ENCODE peak calls at places on chromosomes 12 and 14, in five cellular contexts. One of them, this sample, is unnamed.

GRCh38 chr12:126346087-126346486 is 1280.9 kb downstream of the AACS start:
- DNase-seq in breast epithelium: no peak
- DNase-seq in IMR-90: no peak
- DNase-seq in brain microvascular endothelial cell: no peak
- DNase-seq in MM.1S: no peak
- DNase-seq in this sample: no peak

GRCh38 chr14:32417956-32418552 is 89.0 kb downstream of the AKAP6 start:
- DNase-seq in MM.1S: no peak
- DNase-seq in IMR-90: peak
- DNase-seq in brain microvascular endothelial cell: peak
- DNase-seq in breast epithelium: no peak
- DNase-seq in this sample: peak

GRCh38 chr12:51827925-51828818 is 20.3 kb downstream of the FIGNL2 start:
- DNase-seq in brain microvascular endothelial cell: no peak
- DNase-seq in IMR-90: peak
- DNase-seq in breast epithelium: no peak
- DNase-seq in MM.1S: no peak
- DNase-seq in this sample: peak

GRCh38 chr14:84064756-84065155 is 1465.2 kb upstream of the FLRT2 start:
- DNase-seq in brain microvascular endothelial cell: no peak
- DNase-seq in IMR-90: no peak
- DNase-seq in MM.1S: no peak
- DNase-seq in breast epithelium: no peak
- DNase-seq in this sample: no peak

GRCh38 chr12:128660532-128661215 is 163.1 kb downstream of the SLC15A4 start:
- DNase-seq in MM.1S: no peak
- DNase-seq in IMR-90: no peak
- DNase-seq in breast epithelium: no peak
- DNase-seq in brain microvascular endothelial cell: no peak
- DNase-seq in this sample: no peak

GRCh38 chr14:28778718-28779117 is 12.1 kb downstream of the FOXG1 start:
- DNase-seq in IMR-90: no peak
- DNase-seq in MM.1S: no peak
- DNase-seq in brain microvascular endothelial cell: no peak
- DNase-seq in breast epithelium: no peak
- DNase-seq in this sample: no peak

GRCh38 chr12:53208877-53209463 is 1.9 kb upstream of the ITGB7 start:
- DNase-seq in brain microvascular endothelial cell: no peak
- DNase-seq in breast epithelium: no peak
- DNase-seq in MM.1S: peak
- DNase-seq in IMR-90: no peak
- DNase-seq in this sample: no peak

GRCh38 chr14:68695326-68695768 is 97.5 kb downstream of the ZFP36L1 start:
- DNase-seq in IMR-90: peak
- DNase-seq in brain microvascular endothelial cell: peak
- DNase-seq in breast epithelium: no peak
- DNase-seq in MM.1S: no peak
- DNase-seq in this sample: peak

GRCh38 chr14:24343795-24344660 is 4.2 kb upstream of the RIPK3 start:
- DNase-seq in IMR-90: no peak
- DNase-seq in breast epithelium: no peak
- DNase-seq in MM.1S: no peak
- DNase-seq in brain microvascular endothelial cell: no peak
- DNase-seq in this sample: peak

GRCh38 chr14:56422703-56423213 is 156.8 kb upstream of the TMEM260 start:
- DNase-seq in MM.1S: no peak
- DNase-seq in IMR-90: peak
- DNase-seq in breast epithelium: peak
- DNase-seq in brain microvascular endothelial cell: peak
- DNase-seq in this sample: peak

GRCh38 chr12:50218386-50218785 is 51.2 kb upstream of the CERS5 start:
- DNase-seq in IMR-90: peak
- DNase-seq in breast epithelium: no peak
- DNase-seq in brain microvascular endothelial cell: peak
- DNase-seq in MM.1S: no peak
- DNase-seq in this sample: no peak

GRCh38 chr12:90940872-90941499 is 14.0 kb downstream of the CCER1 start:
- DNase-seq in breast epithelium: no peak
- DNase-seq in IMR-90: peak
- DNase-seq in brain microvascular endothelial cell: peak
- DNase-seq in MM.1S: peak
- DNase-seq in this sample: peak

GRCh38 chr12:104741497-104742367 is 216.4 kb downstream of the SLC41A2 start:
- DNase-seq in brain microvascular endothelial cell: no peak
- DNase-seq in breast epithelium: no peak
- DNase-seq in MM.1S: no peak
- DNase-seq in IMR-90: no peak
- DNase-seq in this sample: no peak

GRCh38 chr14:88791252-88791621 is 1.5 kb downstream of the EML5 start:
- DNase-seq in IMR-90: no peak
- DNase-seq in breast epithelium: no peak
- DNase-seq in MM.1S: no peak
- DNase-seq in brain microvascular endothelial cell: no peak
- DNase-seq in this sample: peak
- H3K4me3 ChIP-seq in IMR-90: peak
- H3K4me3 ChIP-seq in breast epithelium: no peak
- H3K4me3 ChIP-seq in MM.1S: peak
- H3K4me3 ChIP-seq in brain microvascular endothelial cell: no peak
- H3K4me3 ChIP-seq in this sample: peak

DNA sequence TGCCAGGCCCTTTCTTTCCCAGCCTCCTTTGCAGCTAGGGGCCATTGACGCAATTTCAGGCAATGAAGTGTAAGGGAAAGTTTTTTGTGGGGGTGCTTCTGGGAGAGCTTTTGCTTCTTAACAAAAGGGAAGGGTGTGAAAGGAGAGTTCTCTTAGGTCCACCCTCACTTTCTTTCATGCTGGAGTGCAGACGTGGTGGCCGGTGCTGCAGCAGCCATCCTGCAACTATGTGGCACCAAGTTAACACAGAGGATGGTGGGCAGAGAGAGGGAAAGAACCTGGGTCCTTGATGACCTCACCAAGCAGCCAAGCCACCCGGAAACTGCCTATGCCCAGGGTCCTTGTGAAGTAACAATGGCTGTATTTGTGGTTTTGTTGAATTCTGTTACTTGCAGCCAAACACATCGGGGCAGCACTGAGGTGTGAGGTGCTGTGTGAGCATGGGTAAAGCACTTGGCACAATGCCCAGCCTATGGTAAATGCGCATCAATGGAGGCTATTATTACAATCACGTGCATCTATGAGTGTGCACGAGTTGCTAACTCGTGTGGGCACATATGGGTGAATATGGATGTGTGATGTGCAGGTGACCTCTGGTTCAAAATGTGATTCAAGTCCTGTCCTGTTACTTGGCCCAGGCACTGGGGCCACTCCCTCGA is 122.6 kb downstream of the CALM1 start:
- DNase-seq in breast epithelium: no peak
- DNase-seq in brain microvascular endothelial cell: no peak
- DNase-seq in MM.1S: no peak
- DNase-seq in IMR-90: no peak
- DNase-seq in this sample: no peak
- TF ChIP-seq CTCF in breast epithelium: no peak
- TF ChIP-seq CTCF in brain microvascular endothelial cell: no peak
- TF ChIP-seq CTCF in MM.1S: no peak
- TF ChIP-seq CTCF in IMR-90: no peak
- TF ChIP-seq CTCF in this sample: no peak

DNA sequence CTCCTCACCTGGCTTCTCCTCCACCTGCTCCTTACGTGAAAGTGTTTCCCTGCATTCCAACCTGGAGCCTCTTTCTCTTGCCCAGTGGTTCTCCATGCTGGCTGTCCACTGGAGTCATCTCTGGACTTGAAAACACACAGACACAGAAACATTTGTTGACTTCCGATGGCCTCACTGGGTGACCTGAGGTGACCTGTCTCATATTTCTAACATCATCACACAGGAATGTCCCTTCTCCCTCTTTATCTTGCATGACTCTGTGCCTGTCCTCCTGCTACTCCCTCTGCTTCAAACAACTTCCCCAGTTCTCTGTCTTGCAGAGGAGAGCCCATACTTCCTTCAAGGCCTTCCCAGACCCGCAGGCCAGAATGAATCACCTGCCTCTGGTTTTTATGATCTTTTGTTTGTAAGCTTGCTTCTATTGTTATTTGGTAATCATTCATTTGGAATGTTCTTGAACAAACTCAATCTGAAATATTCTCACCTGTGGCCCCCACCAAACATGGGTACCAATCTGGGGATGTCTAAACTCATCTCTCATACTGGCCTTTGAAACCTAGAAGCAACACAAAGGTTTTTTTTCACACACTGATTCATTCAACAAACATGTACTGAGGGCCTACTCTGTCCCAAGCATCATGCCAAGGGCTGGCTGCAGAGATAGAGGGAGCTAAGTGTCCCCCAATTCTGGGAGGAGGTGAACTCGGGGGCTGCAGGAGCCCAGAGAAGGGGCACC is 9.7 kb upstream of the RIN3 start:
- DNase-seq in breast epithelium: no peak
- DNase-seq in IMR-90: peak
- DNase-seq in brain microvascular endothelial cell: peak
- DNase-seq in MM.1S: no peak
- DNase-seq in this sample: peak
- H3K4me3 ChIP-seq in breast epithelium: no peak
- H3K4me3 ChIP-seq in IMR-90: no peak
- H3K4me3 ChIP-seq in brain microvascular endothelial cell: no peak
- H3K4me3 ChIP-seq in MM.1S: no peak
- H3K4me3 ChIP-seq in this sample: no peak

GRCh38 chr14:104968541-104969401 is 9.4 kb downstream of the AHNAK2 start:
- DNase-seq in brain microvascular endothelial cell: no peak
- DNase-seq in breast epithelium: peak
- DNase-seq in MM.1S: no peak
- DNase-seq in IMR-90: no peak
- DNase-seq in this sample: peak
- TF ChIP-seq CTCF in brain microvascular endothelial cell: peak
- TF ChIP-seq CTCF in breast epithelium: no peak
- TF ChIP-seq CTCF in MM.1S: no peak
- TF ChIP-seq CTCF in IMR-90: no peak
- TF ChIP-seq CTCF in this sample: no peak

DNA sequence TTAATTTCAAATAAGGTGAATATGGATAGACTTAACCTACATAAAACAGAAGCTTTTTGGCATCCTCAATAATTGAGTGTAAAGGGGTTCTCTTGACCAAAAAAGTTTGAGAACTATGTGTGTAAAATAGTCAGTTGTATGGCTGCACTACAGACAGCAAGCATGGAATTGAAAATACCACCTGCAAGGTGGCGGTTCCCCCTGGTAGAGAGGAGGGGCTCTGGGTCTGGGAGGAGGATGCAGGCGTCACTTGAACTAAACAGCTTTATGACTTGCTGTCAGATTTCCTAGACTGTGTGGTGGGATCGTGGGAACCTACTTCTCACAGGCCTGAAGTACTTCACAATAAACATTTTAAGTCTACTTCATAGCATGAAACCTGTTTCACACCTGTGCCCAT is 6.3 kb downstream of the EVL start:
- DNase-seq in brain microvascular endothelial cell: no peak
- DNase-seq in MM.1S: peak
- DNase-seq in breast epithelium: no peak
- DNase-seq in IMR-90: no peak
- DNase-seq in this sample: no peak
- H3K4me3 ChIP-seq in brain microvascular endothelial cell: no peak
- H3K4me3 ChIP-seq in MM.1S: no peak
- H3K4me3 ChIP-seq in breast epithelium: no peak
- H3K4me3 ChIP-seq in IMR-90: no peak
- H3K4me3 ChIP-seq in this sample: no peak

GRCh38 chr14:53217283-53217994 is 64.3 kb upstream of the DDHD1 start:
- DNase-seq in brain microvascular endothelial cell: peak
- DNase-seq in IMR-90: peak
- DNase-seq in MM.1S: peak
- DNase-seq in breast epithelium: peak
- DNase-seq in this sample: peak
- TF ChIP-seq CTCF in brain microvascular endothelial cell: peak
- TF ChIP-seq CTCF in IMR-90: peak
- TF ChIP-seq CTCF in MM.1S: peak
- TF ChIP-seq CTCF in breast epithelium: peak
- TF ChIP-seq CTCF in this sample: peak

GRCh38 chr14:50395448-50395847 is 1.2 kb downstream of the CDKL1 start:
- DNase-seq in breast epithelium: no peak
- DNase-seq in IMR-90: no peak
- DNase-seq in brain microvascular endothelial cell: no peak
- DNase-seq in MM.1S: no peak
- DNase-seq in this sample: no peak
- H3K4me3 ChIP-seq in breast epithelium: peak
- H3K4me3 ChIP-seq in IMR-90: no peak
- H3K4me3 ChIP-seq in brain microvascular endothelial cell: peak
- H3K4me3 ChIP-seq in MM.1S: no peak
- H3K4me3 ChIP-seq in this sample: peak